ENCODE peak calls at places on chromosomes 6 and 20, in ten cellular contexts. One of them, this sample, is unnamed.

GRCh38 chr6:13299403-13299821 is 28.9 kb downstream of the TBC1D7 start:
- DNase-seq in cardiac fibroblast: no peak
- DNase-seq in GM12865: no peak
- DNase-seq in HFF-Myc: no peak
- DNase-seq in AG10803: no peak
- DNase-seq in NB4: no peak
- DNase-seq in stomach: no peak
- DNase-seq in GM23338: no peak
- DNase-seq in tibial artery: no peak
- DNase-seq in fibroblast of pulmonary artery: no peak
- DNase-seq in this sample: no peak

GRCh38 chr20:46031701-46032254 is 2.8 kb downstream of the SLC12A5 start:
- DNase-seq in cardiac fibroblast: no peak
- DNase-seq in GM12865: no peak
- DNase-seq in HFF-Myc: no peak
- DNase-seq in AG10803: no peak
- DNase-seq in NB4: peak; percentile 61
- DNase-seq in stomach: peak; percentile 39
- DNase-seq in GM23338: peak; percentile 91
- DNase-seq in tibial artery: no peak
- DNase-seq in fibroblast of pulmonary artery: no peak
- DNase-seq in this sample: peak; percentile 20

GRCh38 chr20:40207618-40208017 is 481.4 kb downstream of the MAFB start:
- DNase-seq in cardiac fibroblast: peak; percentile 27
- DNase-seq in GM12865: no peak
- DNase-seq in HFF-Myc: no peak
- DNase-seq in AG10803: no peak
- DNase-seq in NB4: no peak
- DNase-seq in stomach: no peak
- DNase-seq in GM23338: no peak
- DNase-seq in tibial artery: no peak
- DNase-seq in fibroblast of pulmonary artery: no peak
- DNase-seq in this sample: no peak

GRCh38 chr6:34027445-34027936 is 118.4 kb downstream of the GRM4 start:
- DNase-seq in cardiac fibroblast: peak; percentile 34
- DNase-seq in GM12865: peak; percentile 49
- DNase-seq in HFF-Myc: no peak
- DNase-seq in AG10803: peak; percentile 28
- DNase-seq in NB4: peak; percentile 62
- DNase-seq in stomach: peak; percentile 71
- DNase-seq in GM23338: peak; percentile 90
- DNase-seq in tibial artery: no peak
- DNase-seq in fibroblast of pulmonary artery: peak; percentile 22
- DNase-seq in this sample: peak; percentile 32

GRCh38 chr20:18094191-18094590 is 36.5 kb upstream of the OVOL2 start:
- DNase-seq in cardiac fibroblast: no peak
- DNase-seq in GM12865: no peak
- DNase-seq in HFF-Myc: no peak
- DNase-seq in AG10803: no peak
- DNase-seq in NB4: no peak
- DNase-seq in stomach: no peak
- DNase-seq in GM23338: no peak
- DNase-seq in tibial artery: no peak
- DNase-seq in fibroblast of pulmonary artery: no peak
- DNase-seq in this sample: no peak

GRCh38 chr6:144066745-144067484 is 28.5 kb downstream of the SF3B5 start:
- DNase-seq in cardiac fibroblast: no peak
- DNase-seq in GM12865: peak; percentile 92
- DNase-seq in HFF-Myc: no peak
- DNase-seq in AG10803: no peak
- DNase-seq in NB4: peak; percentile 21
- DNase-seq in stomach: no peak
- DNase-seq in GM23338: no peak
- DNase-seq in tibial artery: no peak
- DNase-seq in fibroblast of pulmonary artery: no peak
- DNase-seq in this sample: no peak

GRCh38 chr6:118899948-118900347 is 6.0 kb downstream of the ASF1A start:
- DNase-seq in cardiac fibroblast: no peak
- DNase-seq in GM12865: no peak
- DNase-seq in HFF-Myc: no peak
- DNase-seq in AG10803: no peak
- DNase-seq in NB4: no peak
- DNase-seq in stomach: no peak
- DNase-seq in GM23338: peak; percentile 20
- DNase-seq in tibial artery: no peak
- DNase-seq in fibroblast of pulmonary artery: no peak
- DNase-seq in this sample: no peak

GRCh38 chr6:131736010-131736409 is 25.2 kb upstream of the CTAGE9 start:
- DNase-seq in cardiac fibroblast: no peak
- DNase-seq in GM12865: no peak
- DNase-seq in HFF-Myc: no peak
- DNase-seq in AG10803: no peak
- DNase-seq in NB4: no peak
- DNase-seq in stomach: no peak
- DNase-seq in GM23338: no peak
- DNase-seq in tibial artery: no peak
- DNase-seq in fibroblast of pulmonary artery: no peak
- DNase-seq in this sample: no peak

GRCh38 chr20:36969478-36970186 is 18.1 kb upstream of the SAMHD1 start:
- DNase-seq in cardiac fibroblast: no peak
- DNase-seq in GM12865: no peak
- DNase-seq in HFF-Myc: no peak
- DNase-seq in AG10803: no peak
- DNase-seq in NB4: no peak
- DNase-seq in stomach: no peak
- DNase-seq in GM23338: no peak
- DNase-seq in tibial artery: no peak
- DNase-seq in fibroblast of pulmonary artery: no peak
- DNase-seq in this sample: no peak

GRCh38 chr20:32589256-32589655 is 4.1 kb upstream of the NOL4L start:
- DNase-seq in cardiac fibroblast: no peak
- DNase-seq in GM12865: no peak
- DNase-seq in HFF-Myc: no peak
- DNase-seq in AG10803: peak; percentile 38
- DNase-seq in NB4: no peak
- DNase-seq in stomach: no peak
- DNase-seq in GM23338: no peak
- DNase-seq in tibial artery: no peak
- DNase-seq in fibroblast of pulmonary artery: no peak
- DNase-seq in this sample: peak; percentile 67

GRCh38 chr20:4167261-4168004 is 152.1 kb upstream of the RNF24 start:
- DNase-seq in cardiac fibroblast: no peak
- DNase-seq in GM12865: no peak
- DNase-seq in HFF-Myc: no peak
- DNase-seq in AG10803: no peak
- DNase-seq in NB4: no peak
- DNase-seq in stomach: no peak
- DNase-seq in GM23338: peak; percentile 54
- DNase-seq in tibial artery: no peak
- DNase-seq in fibroblast of pulmonary artery: no peak
- DNase-seq in this sample: no peak
- H3K4me3 ChIP-seq in cardiac fibroblast: no peak overlapping the region
- H3K4me3 ChIP-seq in GM12865: no peak overlapping the region
- H3K4me3 ChIP-seq in HFF-Myc: no peak overlapping the region
- H3K4me3 ChIP-seq in AG10803: no peak overlapping the region
- H3K4me3 ChIP-seq in NB4: no peak overlapping the region
- H3K4me3 ChIP-seq in stomach: no peak overlapping the region
- H3K4me3 ChIP-seq in GM23338: peak overlapping the region; percentile 42
- H3K4me3 ChIP-seq in tibial artery: no peak overlapping the region
- H3K4me3 ChIP-seq in fibroblast of pulmonary artery: no peak overlapping the region
- H3K4me3 ChIP-seq in this sample: no peak overlapping the region

GRCh38 chr6:24506814-24507520 is 12.2 kb downstream of the ALDH5A1 start:
- DNase-seq in cardiac fibroblast: no peak
- DNase-seq in GM12865: no peak
- DNase-seq in HFF-Myc: no peak
- DNase-seq in AG10803: no peak
- DNase-seq in NB4: no peak
- DNase-seq in stomach: no peak
- DNase-seq in GM23338: no peak
- DNase-seq in tibial artery: no peak
- DNase-seq in fibroblast of pulmonary artery: no peak
- DNase-seq in this sample: no peak

GRCh38 chr6:24501374-24501773 is 6.6 kb downstream of the ALDH5A1 start:
- DNase-seq in cardiac fibroblast: no peak
- DNase-seq in GM12865: no peak
- DNase-seq in HFF-Myc: no peak
- DNase-seq in AG10803: no peak
- DNase-seq in NB4: no peak
- DNase-seq in stomach: no peak
- DNase-seq in GM23338: no peak
- DNase-seq in tibial artery: no peak
- DNase-seq in fibroblast of pulmonary artery: no peak
- DNase-seq in this sample: no peak

GRCh38 chr6:24504274-24504641 is 9.5 kb downstream of the ALDH5A1 start:
- DNase-seq in cardiac fibroblast: no peak
- DNase-seq in GM12865: no peak
- DNase-seq in HFF-Myc: no peak
- DNase-seq in AG10803: no peak
- DNase-seq in NB4: no peak
- DNase-seq in stomach: no peak
- DNase-seq in GM23338: no peak
- DNase-seq in tibial artery: no peak
- DNase-seq in fibroblast of pulmonary artery: no peak
- DNase-seq in this sample: peak; percentile 46

GRCh38 chr6:24501914-24502313 is 7.1 kb downstream of the ALDH5A1 start:
- DNase-seq in cardiac fibroblast: no peak
- DNase-seq in GM12865: no peak
- DNase-seq in HFF-Myc: no peak
- DNase-seq in AG10803: no peak
- DNase-seq in NB4: no peak
- DNase-seq in stomach: no peak
- DNase-seq in GM23338: no peak
- DNase-seq in tibial artery: no peak
- DNase-seq in fibroblast of pulmonary artery: no peak
- DNase-seq in this sample: no peak

GRCh38 chr6:24504642-24505586 is 10.1 kb downstream of the ALDH5A1 start:
- DNase-seq in cardiac fibroblast: no peak
- DNase-seq in GM12865: no peak
- DNase-seq in HFF-Myc: no peak
- DNase-seq in AG10803: peak; percentile 5
- DNase-seq in NB4: no peak
- DNase-seq in stomach: no peak
- DNase-seq in GM23338: no peak
- DNase-seq in tibial artery: no peak
- DNase-seq in fibroblast of pulmonary artery: no peak
- DNase-seq in this sample: peak; percentile 78
- TF ChIP-seq CTCF in cardiac fibroblast: no peak
- TF ChIP-seq CTCF in GM12865: no peak
- TF ChIP-seq CTCF in HFF-Myc: no peak
- TF ChIP-seq CTCF in AG10803: no peak
- TF ChIP-seq CTCF in NB4: no peak
- TF ChIP-seq CTCF in stomach: no peak
- TF ChIP-seq CTCF in GM23338: no peak
- TF ChIP-seq CTCF in tibial artery: no peak
- TF ChIP-seq CTCF in fibroblast of pulmonary artery: no peak
- TF ChIP-seq CTCF in this sample: no peak

DNA sequence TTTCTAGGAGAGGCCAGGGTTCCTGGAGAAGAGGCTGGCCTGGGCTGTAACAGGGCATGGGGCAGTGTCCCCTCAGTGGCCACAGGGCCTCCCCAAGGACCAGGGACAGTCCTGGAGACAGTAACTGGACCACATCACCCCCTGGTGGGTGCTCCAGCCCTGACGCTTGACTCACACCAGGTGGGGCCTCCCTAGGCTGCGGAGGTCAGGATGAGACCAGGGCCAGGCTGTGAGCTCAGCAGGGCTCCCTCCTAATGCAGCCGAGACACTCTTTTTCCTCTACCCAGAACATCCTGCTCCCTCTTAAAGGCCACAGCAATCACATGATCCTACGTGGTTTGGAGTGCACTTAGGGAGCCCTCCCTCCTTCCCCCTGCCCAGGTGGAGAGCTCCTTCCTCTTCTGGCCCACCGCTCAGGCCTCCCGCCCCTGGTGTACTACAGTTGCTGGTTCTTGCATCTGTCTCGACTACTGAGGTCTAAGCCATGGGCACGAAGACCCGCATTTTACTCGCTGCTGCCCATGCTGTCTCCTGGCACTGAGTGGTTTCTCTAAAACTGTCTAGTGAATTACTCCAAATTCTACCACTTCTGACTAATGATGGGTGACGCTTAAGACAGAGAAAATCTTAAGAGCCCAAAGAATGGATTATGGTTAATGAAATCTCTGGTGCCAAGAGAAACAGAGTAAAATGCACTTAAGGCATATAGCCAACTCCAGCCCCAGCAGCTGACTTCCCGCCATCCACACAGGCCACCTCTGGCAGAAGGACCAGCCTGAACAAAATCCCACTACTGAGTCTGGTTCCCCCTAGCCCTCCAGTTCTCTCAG is 166.1 kb upstream of the CST7 start:
- DNase-seq in cardiac fibroblast: no peak
- DNase-seq in GM12865: no peak
- DNase-seq in HFF-Myc: no peak
- DNase-seq in AG10803: no peak
- DNase-seq in NB4: no peak
- DNase-seq in stomach: no peak
- DNase-seq in GM23338: peak; percentile 39
- DNase-seq in tibial artery: no peak
- DNase-seq in fibroblast of pulmonary artery: no peak
- DNase-seq in this sample: no peak
- H3K4me3 ChIP-seq in cardiac fibroblast: no peak overlapping the region
- H3K4me3 ChIP-seq in GM12865: no peak overlapping the region
- H3K4me3 ChIP-seq in HFF-Myc: no peak overlapping the region
- H3K4me3 ChIP-seq in AG10803: no peak overlapping the region
- H3K4me3 ChIP-seq in NB4: no peak overlapping the region
- H3K4me3 ChIP-seq in stomach: no peak overlapping the region
- H3K4me3 ChIP-seq in GM23338: no peak overlapping the region
- H3K4me3 ChIP-seq in tibial artery: no peak overlapping the region
- H3K4me3 ChIP-seq in fibroblast of pulmonary artery: no peak overlapping the region
- H3K4me3 ChIP-seq in this sample: no peak overlapping the region

DNA sequence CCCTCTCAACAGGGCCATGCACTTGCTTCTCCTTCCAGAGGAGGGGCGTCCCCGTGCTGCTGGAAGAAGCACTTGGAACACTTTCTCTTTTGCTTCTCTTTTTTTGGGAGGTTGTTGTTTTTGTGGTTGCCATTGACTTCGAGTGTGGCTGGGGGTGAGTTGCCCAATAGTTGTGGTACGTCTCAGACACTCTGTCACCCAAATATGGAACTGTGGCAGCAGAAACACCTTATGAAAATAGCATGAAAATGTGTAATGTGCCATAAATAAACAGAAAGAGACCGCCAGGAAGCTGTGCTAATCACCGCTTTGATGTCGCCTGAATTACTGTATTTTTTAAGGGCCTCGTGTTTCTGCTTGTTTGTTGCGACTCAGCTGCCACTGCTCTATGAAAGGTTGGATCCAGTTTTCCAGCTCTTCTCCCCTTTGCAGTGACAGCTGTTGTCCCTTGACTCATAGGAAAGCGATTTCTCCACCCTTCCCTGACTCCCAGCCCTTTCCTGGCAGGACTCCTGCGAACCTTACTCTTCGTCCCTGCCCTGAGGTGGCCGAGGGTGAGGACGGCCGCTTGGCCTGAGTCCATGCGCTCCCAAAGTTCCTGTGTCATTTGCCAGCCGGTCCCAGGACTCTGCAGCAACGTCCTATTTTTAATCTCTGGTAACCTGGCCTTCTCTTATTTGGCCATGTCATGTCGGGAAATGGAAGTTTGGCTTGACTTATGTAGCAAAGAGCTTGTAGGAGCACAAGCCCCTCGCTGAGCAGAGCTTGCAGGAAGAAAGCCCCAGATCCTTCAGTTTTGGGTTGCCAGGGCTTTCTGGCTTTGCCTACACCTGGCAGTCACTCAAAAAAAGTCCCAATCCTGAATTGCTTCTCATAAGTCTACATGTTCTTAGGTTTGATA is 694.6 kb downstream of the QKI start:
- DNase-seq in cardiac fibroblast: peak; percentile 55
- DNase-seq in GM12865: no peak
- DNase-seq in HFF-Myc: no peak
- DNase-seq in AG10803: peak; percentile 45
- DNase-seq in NB4: peak; percentile 89
- DNase-seq in stomach: no peak
- DNase-seq in GM23338: no peak
- DNase-seq in tibial artery: peak; percentile 33
- DNase-seq in fibroblast of pulmonary artery: peak; percentile 56
- DNase-seq in this sample: peak; percentile 2
- TF ChIP-seq CTCF in cardiac fibroblast: no peak
- TF ChIP-seq CTCF in GM12865: no peak
- TF ChIP-seq CTCF in HFF-Myc: no peak
- TF ChIP-seq CTCF in AG10803: no peak
- TF ChIP-seq CTCF in NB4: peak; percentile 10
- TF ChIP-seq CTCF in stomach: no peak
- TF ChIP-seq CTCF in GM23338: no peak
- TF ChIP-seq CTCF in tibial artery: no peak
- TF ChIP-seq CTCF in fibroblast of pulmonary artery: no peak
- TF ChIP-seq CTCF in this sample: no peak

This sample was measured in epithelial cell of esophagus.